ENCODE peak calls at places on chromosomes 13 and 19, in four cellular contexts. S is HCT116; Z is CD4-positive, alpha-beta memory T cell; K is gastrocnemius medialis. J is an unnamed sample.

GRCh38 chr13:113746143-113746525 is 12.9 kb upstream of the TMEM255B start:
- DNase-seq in S (no peak), Z (no peak), K (no peak), J (no peak)

GRCh38 chr19:32977269-32977668 is 5.2 kb downstream of the FAAP24 start:
- DNase-seq in K (no peak), S (no peak), Z (no peak), J (no peak)

GRCh38 chr13:97422118-97423054 is 11.6 kb upstream of the RAP2A start:
- DNase-seq in S (no peak), K (no peak), Z (no peak), J (no peak)

GRCh38 chr13:97302611-97303010 is 80.5 kb downstream of the MBNL2 start:
- DNase-seq in Z (no peak), K (no peak), S (no peak), J (no peak)

GRCh38 chr13:31236211-31236786 is 36.5 kb downstream of the B3GLCT start:
- DNase-seq in S (peak), Z (peak), K (no peak), J (no peak)

GRCh38 chr13:73440296-73440895 is 381.6 kb downstream of the KLF5 start:
- DNase-seq in S (peak), Z (no peak), K (no peak), J (no peak)

GRCh38 chr19:38649305-38650179 is 2.1 kb downstream of the ACTN4 start:
- DNase-seq in S (no peak), K (peak), Z (no peak), J (no peak)

GRCh38 chr19:5545051-5545450 is 22.7 kb downstream of the TINCR start:
- DNase-seq in K (no peak), S (no peak), Z (no peak), J (no peak)

GRCh38 chr13:98847780-98848179 is 95.3 kb upstream of the SLC15A1 start:
- DNase-seq in S (no peak), Z (no peak), K (no peak), J (no peak)

GRCh38 chr13:78607409-78608253 is 4.3 kb upstream of the POU4F1 start:
- DNase-seq in S (no peak), Z (no peak), K (no peak), J (no peak)

GRCh38 chr13:106561551-106562170 is 6.3 kb downstream of the ARGLU1 start:
- DNase-seq in Z (no peak), K (no peak), S (no peak), J (no peak)

GRCh38 chr19:47511681-47512080 is 3.2 kb downstream of the NAPA start:
- DNase-seq in Z (no peak), S (no peak), K (peak), J (no peak)

GRCh38 chr13:50594276-50594970 is 249.1 kb downstream of the DLEU7 start:
- DNase-seq in Z (no peak), S (no peak), K (no peak), J (no peak)

DNA sequence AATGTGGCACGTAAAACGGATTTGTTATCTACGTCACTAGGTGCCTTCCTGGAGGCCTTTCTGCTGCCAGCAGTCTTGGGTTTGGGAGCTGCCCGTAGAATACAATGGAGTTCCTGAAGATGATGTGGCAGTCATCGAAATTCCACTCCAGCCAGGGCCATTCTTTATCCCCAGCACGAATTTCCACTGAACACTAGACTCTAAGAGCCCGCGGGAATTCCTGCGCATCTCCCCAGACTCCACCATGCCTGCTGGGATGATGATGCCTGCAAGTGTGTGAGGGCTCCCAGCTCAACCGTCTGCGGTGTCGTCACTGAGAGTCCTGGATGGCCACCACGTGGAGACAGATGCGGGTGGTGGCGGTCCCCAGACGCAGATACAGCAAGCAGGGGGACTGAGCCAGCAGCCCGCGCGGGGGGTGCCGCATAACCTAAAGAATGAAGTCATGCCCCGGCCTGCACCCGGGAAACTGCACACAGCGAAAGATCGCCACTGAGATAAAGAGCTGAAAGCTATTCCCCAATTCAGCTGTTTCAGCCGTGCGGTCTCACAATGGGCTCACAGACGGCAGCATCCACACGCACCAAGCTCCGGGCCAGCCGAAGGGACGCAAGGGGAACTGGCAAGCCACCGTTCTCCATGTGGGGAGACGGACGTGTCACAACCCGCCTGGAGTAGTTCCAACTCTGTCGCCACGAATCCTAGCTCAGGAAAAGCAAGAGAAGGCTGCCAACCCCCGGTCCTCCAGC is 41.1 kb downstream of the COL4A1 start:
- DNase-seq in S (no peak), Z (no peak), K (peak), J (no peak)
- H3K27ac ChIP-seq in S (no peak), Z (no peak), K (peak), J (no peak)

GRCh38 chr19:10975374-10976036 is 14.7 kb downstream of the SMARCA4 start:
- DNase-seq in S (no peak), K (no peak), Z (no peak), J (no peak)

GRCh38 chr19:10979950-10980349 is 19.1 kb downstream of the SMARCA4 start:
- DNase-seq in K (no peak), S (no peak), Z (no peak), J (no peak)

GRCh38 chr19:10971107-10971715 is 10.4 kb downstream of the SMARCA4 start:
- DNase-seq in Z (no peak), K (no peak), S (no peak), J (no peak)

GRCh38 chr19:10977773-10978155 is 16.9 kb downstream of the SMARCA4 start:
- DNase-seq in S (no peak), Z (no peak), K (no peak), J (no peak)

GRCh38 chr19:10976200-10976892 is 15.5 kb downstream of the SMARCA4 start:
- DNase-seq in Z (no peak), S (no peak), K (no peak), J (no peak)
- H3K27ac ChIP-seq in Z (no peak), S (no peak), K (peak), J (no peak)

DNA sequence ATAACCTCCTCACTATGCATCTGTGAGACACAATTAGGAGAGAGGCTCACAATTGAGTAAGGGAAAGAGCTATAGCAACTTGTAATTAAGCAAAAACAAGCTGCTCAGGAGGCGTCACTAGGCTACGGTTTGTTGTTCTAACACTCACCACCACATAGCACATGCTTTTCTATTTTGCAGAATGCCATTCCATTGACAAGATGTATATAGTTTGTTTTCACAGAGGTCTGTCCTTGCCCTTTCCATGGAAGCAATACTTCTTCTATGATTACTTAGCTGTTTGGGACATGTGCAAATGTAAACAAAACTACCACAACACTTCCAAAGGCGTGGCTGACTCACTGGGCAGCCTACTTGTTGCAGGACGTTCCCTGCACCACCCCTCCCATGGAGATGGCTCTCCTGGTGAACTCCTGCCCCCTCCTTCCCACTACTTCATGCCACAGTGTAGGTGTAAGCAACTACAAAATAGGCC is 33.9 kb upstream of the FAM216B start:
- DNase-seq in K (no peak), S (no peak), Z (no peak), J (no peak)
- H3K27ac ChIP-seq in K (no peak), S (no peak), Z (no peak), J (no peak)

GRCh38 chr19:18506545-18506944 is 15.3 kb downstream of the ELL start:
- DNase-seq in K (no peak), Z (peak), S (no peak), J (no peak)
- H3K27ac ChIP-seq in K (peak), Z (peak), S (no peak), J (peak)

DNA sequence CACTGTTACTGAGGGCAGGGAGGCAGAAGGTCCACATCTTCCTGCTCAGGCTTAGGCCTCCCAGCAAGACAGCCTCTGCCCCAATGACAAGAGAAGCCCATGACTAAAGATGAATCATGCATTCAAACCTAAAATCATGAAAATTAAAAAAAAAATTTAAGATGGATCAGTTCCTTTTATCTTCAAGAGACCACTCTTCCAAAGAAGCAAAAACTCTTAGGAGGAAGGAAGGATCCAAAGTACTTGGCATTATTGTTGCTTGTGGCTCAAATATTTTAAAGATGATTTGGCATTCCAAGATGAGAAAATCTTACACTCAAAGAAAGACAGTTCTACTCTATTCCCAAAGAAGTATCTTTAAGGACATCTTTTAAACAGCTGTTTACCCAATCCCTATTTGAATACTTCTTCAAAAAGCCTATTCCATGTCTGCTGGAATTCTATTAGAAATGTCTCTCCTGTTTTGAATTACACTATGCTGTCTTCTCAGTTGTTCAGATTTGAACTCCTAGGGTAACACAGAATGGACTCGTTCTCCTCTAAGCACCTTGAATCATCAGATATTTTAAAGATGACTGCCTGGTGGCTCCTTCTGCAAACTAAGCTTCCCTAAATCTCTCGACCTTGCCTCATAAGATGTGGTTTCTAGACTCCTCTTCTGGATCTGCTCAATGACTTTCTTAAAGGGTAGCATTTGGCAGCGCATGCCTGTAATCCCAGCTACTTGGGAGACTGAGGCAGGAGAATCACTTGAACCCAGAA is 7.0 kb downstream of the SERP2 start:
- DNase-seq in K (no peak), S (no peak), Z (no peak), J (no peak)
- H3K27ac ChIP-seq in K (no peak), S (no peak), Z (no peak), J (no peak)

DNA sequence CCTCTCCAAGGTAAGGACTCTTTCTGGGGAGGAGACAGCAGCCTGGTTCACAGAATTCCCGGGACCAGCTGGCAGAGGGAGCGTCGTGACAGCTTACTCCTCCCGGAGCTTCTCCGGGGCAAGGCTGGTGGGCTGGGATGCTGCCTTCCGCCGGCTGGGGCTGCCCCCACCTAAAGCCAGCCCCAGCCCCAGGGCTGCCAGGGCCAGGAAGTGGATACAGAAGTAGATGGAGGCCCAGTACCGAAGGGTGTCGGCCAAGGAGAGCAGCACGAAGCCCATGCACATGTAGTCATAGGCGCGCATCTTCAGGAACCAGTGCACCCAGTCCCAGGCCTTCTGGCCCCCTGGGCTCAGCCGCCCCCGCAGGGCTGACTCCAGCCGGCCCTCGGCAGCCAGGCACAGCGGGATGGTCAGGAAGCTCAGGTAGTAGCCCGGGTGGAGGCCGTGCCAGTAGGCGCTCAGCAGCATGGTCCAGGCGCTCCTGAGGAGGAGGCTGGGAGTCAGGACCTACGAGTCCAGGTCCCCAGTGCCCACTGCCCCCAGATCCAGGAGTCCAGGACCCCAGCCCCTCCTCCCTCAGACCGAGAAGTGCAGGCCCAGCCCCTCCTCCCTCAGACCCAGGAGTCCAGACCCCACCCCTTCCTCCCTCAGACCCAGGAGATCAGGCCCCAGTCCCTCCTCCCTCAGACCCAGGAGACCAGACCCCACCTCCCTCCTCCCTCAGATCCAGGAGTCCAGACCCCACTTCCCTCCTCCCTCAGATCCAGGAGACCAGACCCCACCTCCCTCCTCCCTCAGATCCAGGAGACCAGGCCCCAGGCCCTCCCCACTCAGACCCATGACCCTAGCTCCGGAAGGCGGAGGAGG is 1.2 kb upstream of the TMC4 start:
- DNase-seq in S (no peak), K (no peak), Z (no peak), J (no peak)
- H3K27ac ChIP-seq in S (peak), K (no peak), Z (no peak), J (no peak)

DNA sequence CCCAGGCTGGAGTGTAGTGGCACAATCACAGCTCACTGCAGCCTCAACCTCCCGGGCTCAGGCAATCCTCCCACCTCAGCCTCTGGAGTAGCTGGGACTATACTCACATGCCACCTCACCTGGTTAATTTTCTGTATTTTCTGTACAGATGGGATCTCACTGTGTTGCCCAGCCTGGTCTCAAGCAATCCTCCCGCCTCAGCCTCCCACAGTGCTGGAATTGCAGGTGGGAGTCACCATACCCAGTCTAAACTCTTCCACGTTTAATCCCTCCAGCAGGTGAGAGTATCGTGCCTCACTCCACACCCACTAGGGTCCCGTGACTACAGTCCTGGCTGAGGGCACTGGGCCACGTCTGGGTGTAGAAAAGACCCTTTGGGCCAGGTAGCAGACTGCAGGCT is 16.5 kb downstream of the BCAT2 start:
- DNase-seq in Z (no peak), S (no peak), K (no peak), J (no peak)
- H3K27ac ChIP-seq in Z (no peak), S (no peak), K (peak), J (no peak)